ENCODE peak calls at places on chromosomes 7 and 10, in five cellular contexts. One of them, this sample, is unnamed.

GRCh38 chr7:111026806-111027205 is 64.1 kb upstream of the LRRN3 start:
- DNase-seq in GM23338: no peak
- DNase-seq in endodermal cell: no peak
- DNase-seq in OCI-LY7: no peak
- DNase-seq in A673: no peak
- DNase-seq in this sample: no peak

GRCh38 chr7:99409192-99409572 is 413 bp downstream of the BUD31 start:
- DNase-seq in GM23338: no peak
- DNase-seq in OCI-LY7: peak
- DNase-seq in endodermal cell: no peak
- DNase-seq in A673: no peak
- DNase-seq in this sample: no peak

GRCh38 chr10:128005858-128006257 is 99.0 kb downstream of the PTPRE start:
- DNase-seq in A673: no peak
- DNase-seq in OCI-LY7: no peak
- DNase-seq in GM23338: no peak
- DNase-seq in endodermal cell: no peak
- DNase-seq in this sample: no peak

GRCh38 chr7:92699560-92699959 is 109.4 kb upstream of the FAM133B start:
- DNase-seq in OCI-LY7: no peak
- DNase-seq in endodermal cell: no peak
- DNase-seq in GM23338: no peak
- DNase-seq in A673: no peak
- DNase-seq in this sample: no peak

GRCh38 chr10:2949948-2950354 is 117.4 kb upstream of the PFKP start:
- DNase-seq in OCI-LY7: no peak
- DNase-seq in endodermal cell: no peak
- DNase-seq in GM23338: no peak
- DNase-seq in A673: peak
- DNase-seq in this sample: no peak

GRCh38 chr10:1366811-1367425 is 310.7 kb downstream of the WDR37 start:
- DNase-seq in A673: no peak
- DNase-seq in GM23338: no peak
- DNase-seq in endodermal cell: no peak
- DNase-seq in OCI-LY7: no peak
- DNase-seq in this sample: peak

GRCh38 chr10:129846991-129847391 is 117.1 kb downstream of the EBF3 start:
- DNase-seq in GM23338: no peak
- DNase-seq in A673: no peak
- DNase-seq in endodermal cell: no peak
- DNase-seq in OCI-LY7: no peak
- DNase-seq in this sample: no peak

GRCh38 chr10:60731134-60731883 is 47.0 kb upstream of the CDK1 start:
- DNase-seq in OCI-LY7: no peak
- DNase-seq in endodermal cell: no peak
- DNase-seq in A673: no peak
- DNase-seq in GM23338: no peak
- DNase-seq in this sample: no peak

GRCh38 chr10:53893061-53893460 is 908.0 kb downstream of the PCDH15 start:
- DNase-seq in OCI-LY7: no peak
- DNase-seq in endodermal cell: no peak
- DNase-seq in A673: no peak
- DNase-seq in GM23338: no peak
- DNase-seq in this sample: no peak

GRCh38 chr10:89080660-89081059 is 90.1 kb downstream of the FAS start:
- DNase-seq in A673: no peak
- DNase-seq in GM23338: no peak
- DNase-seq in endodermal cell: no peak
- DNase-seq in OCI-LY7: no peak
- DNase-seq in this sample: no peak

GRCh38 chr10:101484154-101484748 is 103.8 kb downstream of the POLL start:
- DNase-seq in A673: peak
- DNase-seq in endodermal cell: no peak
- DNase-seq in GM23338: no peak
- DNase-seq in OCI-LY7: no peak
- DNase-seq in this sample: no peak

GRCh38 chr7:150327308-150327707 is 4.0 kb upstream of the ACTR3C start:
- DNase-seq in A673: no peak
- DNase-seq in OCI-LY7: no peak
- DNase-seq in GM23338: no peak
- DNase-seq in endodermal cell: no peak
- DNase-seq in this sample: no peak

GRCh38 chr7:125436220-125436619 is 506.6 kb upstream of the POT1 start:
- DNase-seq in OCI-LY7: no peak
- DNase-seq in GM23338: no peak
- DNase-seq in endodermal cell: no peak
- DNase-seq in A673: no peak
- DNase-seq in this sample: no peak

GRCh38 chr7:29224726-29225125 is 30.2 kb downstream of the CHN2 start:
- DNase-seq in A673: no peak
- DNase-seq in endodermal cell: no peak
- DNase-seq in GM23338: no peak
- DNase-seq in OCI-LY7: no peak
- DNase-seq in this sample: no peak

GRCh38 chr10:77531441-77532001 is 106.1 kb downstream of the KCNMA1 start:
- DNase-seq in endodermal cell: no peak
- DNase-seq in A673: peak
- DNase-seq in GM23338: no peak
- DNase-seq in OCI-LY7: no peak
- DNase-seq in this sample: no peak

GRCh38 chr7:117262546-117262945 is 60.3 kb downstream of the WNT2 start:
- DNase-seq in GM23338: no peak
- DNase-seq in OCI-LY7: no peak
- DNase-seq in A673: no peak
- DNase-seq in endodermal cell: no peak
- DNase-seq in this sample: no peak

GRCh38 chr10:122981066-122981464 is 864 bp downstream of the PSTK start:
- DNase-seq in GM23338: peak
- DNase-seq in endodermal cell: no peak
- DNase-seq in A673: peak
- DNase-seq in OCI-LY7: peak
- DNase-seq in this sample: no peak

GRCh38 chr7:90894122-90894521 is 298.0 kb downstream of the CDK14 start:
- DNase-seq in A673: no peak
- DNase-seq in GM23338: no peak
- DNase-seq in endodermal cell: no peak
- DNase-seq in OCI-LY7: no peak
- DNase-seq in this sample: no peak

GRCh38 chr7:157250605-157251228 is 86.1 kb upstream of the DNAJB6 start:
- DNase-seq in A673: peak
- DNase-seq in endodermal cell: peak
- DNase-seq in OCI-LY7: peak
- DNase-seq in GM23338: peak
- DNase-seq in this sample: no peak

GRCh38 chr10:13162013-13162364 is 631 bp downstream of the MCM10 start:
- DNase-seq in A673: no peak
- DNase-seq in GM23338: no peak
- DNase-seq in OCI-LY7: no peak
- DNase-seq in endodermal cell: no peak
- DNase-seq in this sample: no peak

GRCh38 chr7:126426652-126427051 is 826.1 kb downstream of the GRM8 start:
- DNase-seq in A673: no peak
- DNase-seq in GM23338: no peak
- DNase-seq in endodermal cell: no peak
- DNase-seq in OCI-LY7: no peak
- DNase-seq in this sample: no peak

GRCh38 chr10:131143425-131144165 is 167.9 kb downstream of the TCERG1L start:
- DNase-seq in A673: no peak
- DNase-seq in GM23338: no peak
- DNase-seq in OCI-LY7: no peak
- DNase-seq in endodermal cell: no peak
- DNase-seq in this sample: no peak

GRCh38 chr10:57849726-57850357 is 417.9 kb downstream of the IPMK start:
- DNase-seq in OCI-LY7: no peak
- DNase-seq in A673: peak
- DNase-seq in endodermal cell: no peak
- DNase-seq in GM23338: peak
- DNase-seq in this sample: no peak

GRCh38 chr7:32330602-32331001 is 159.6 kb downstream of the LSM5 start:
- DNase-seq in OCI-LY7: no peak
- DNase-seq in endodermal cell: no peak
- DNase-seq in GM23338: no peak
- DNase-seq in A673: no peak
- DNase-seq in this sample: peak

GRCh38 chr10:95814011-95814727 is 58.2 kb downstream of the ENTPD1 start:
- DNase-seq in OCI-LY7: no peak
- DNase-seq in endodermal cell: no peak
- DNase-seq in A673: peak
- DNase-seq in GM23338: peak
- DNase-seq in this sample: no peak

DNA sequence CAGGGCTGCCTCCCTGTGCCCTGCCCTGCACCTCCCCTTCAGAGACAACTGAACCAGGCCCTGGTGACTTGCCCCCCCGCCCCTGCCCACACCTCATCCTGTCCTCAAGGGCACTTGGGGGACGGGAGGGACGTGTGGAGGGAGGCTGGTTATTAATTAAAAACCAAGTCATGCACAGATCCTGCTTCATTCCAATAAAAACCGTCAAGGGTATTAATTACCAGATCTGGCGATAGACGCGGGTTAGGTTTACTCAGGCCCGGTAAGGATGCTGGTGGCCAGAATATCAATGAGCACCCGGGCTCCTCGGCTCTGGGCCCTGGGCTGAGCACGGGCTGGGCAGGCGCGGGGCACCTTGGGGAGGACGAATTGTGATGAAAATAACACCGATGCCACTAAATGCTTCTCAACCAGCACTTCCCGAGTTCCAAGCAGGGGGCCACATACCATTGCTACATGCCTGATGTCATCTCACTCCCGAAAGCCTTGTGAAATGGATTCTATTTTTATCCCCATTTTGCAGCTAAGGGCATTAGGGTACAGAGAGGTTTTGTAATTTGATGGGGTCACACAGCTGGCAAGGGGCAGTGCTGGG is 24.5 kb upstream of the GTF2IRD1 start:
- DNase-seq in A673: peak
- DNase-seq in OCI-LY7: no peak
- DNase-seq in endodermal cell: peak
- DNase-seq in GM23338: peak
- DNase-seq in this sample: no peak
- H3K27ac ChIP-seq in A673: no peak
- H3K27ac ChIP-seq in OCI-LY7: no peak
- H3K27ac ChIP-seq in endodermal cell: no peak
- H3K27ac ChIP-seq in GM23338: peak
- H3K27ac ChIP-seq in this sample: no peak

GRCh38 chr10:79404690-79405131 is 40.7 kb downstream of the ZCCHC24 start:
- DNase-seq in A673: no peak
- DNase-seq in endodermal cell: peak
- DNase-seq in GM23338: no peak
- DNase-seq in OCI-LY7: no peak
- DNase-seq in this sample: no peak

GRCh38 chr10:79402951-79403350 is 42.5 kb downstream of the ZCCHC24 start:
- DNase-seq in A673: no peak
- DNase-seq in endodermal cell: peak
- DNase-seq in GM23338: no peak
- DNase-seq in OCI-LY7: no peak
- DNase-seq in this sample: no peak

GRCh38 chr10:79405221-79405994 is 40.0 kb downstream of the ZCCHC24 start:
- DNase-seq in GM23338: no peak
- DNase-seq in OCI-LY7: no peak
- DNase-seq in endodermal cell: peak
- DNase-seq in A673: peak
- DNase-seq in this sample: no peak

GRCh38 chr10:79403441-79404230 is 41.8 kb downstream of the ZCCHC24 start:
- DNase-seq in GM23338: no peak
- DNase-seq in endodermal cell: peak
- DNase-seq in OCI-LY7: no peak
- DNase-seq in A673: no peak
- DNase-seq in this sample: no peak

DNA sequence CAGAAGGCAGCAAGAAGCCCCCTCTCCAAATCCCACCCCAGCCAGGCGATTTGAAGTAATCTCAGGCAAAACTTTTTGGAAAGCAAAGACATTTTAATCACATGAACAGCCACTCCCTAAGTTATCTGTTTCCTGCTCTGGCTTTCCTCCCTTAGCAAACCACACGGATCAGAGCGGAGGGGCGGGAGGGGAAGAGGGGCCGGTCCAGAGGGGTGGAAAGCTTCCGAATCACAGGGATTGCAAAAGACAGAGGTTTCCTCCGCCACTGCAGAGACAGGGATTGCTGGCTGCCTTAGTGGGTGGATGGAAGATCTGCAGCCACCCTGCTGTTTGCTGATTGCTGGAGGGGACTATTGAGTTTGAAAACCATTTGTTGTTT is 41.2 kb downstream of the ZCCHC24 start:
- DNase-seq in OCI-LY7: no peak
- DNase-seq in GM23338: peak
- DNase-seq in endodermal cell: peak
- DNase-seq in A673: peak
- DNase-seq in this sample: no peak
- H3K27ac ChIP-seq in OCI-LY7: no peak
- H3K27ac ChIP-seq in GM23338: no peak
- H3K27ac ChIP-seq in endodermal cell: peak
- H3K27ac ChIP-seq in A673: peak
- H3K27ac ChIP-seq in this sample: no peak

DNA sequence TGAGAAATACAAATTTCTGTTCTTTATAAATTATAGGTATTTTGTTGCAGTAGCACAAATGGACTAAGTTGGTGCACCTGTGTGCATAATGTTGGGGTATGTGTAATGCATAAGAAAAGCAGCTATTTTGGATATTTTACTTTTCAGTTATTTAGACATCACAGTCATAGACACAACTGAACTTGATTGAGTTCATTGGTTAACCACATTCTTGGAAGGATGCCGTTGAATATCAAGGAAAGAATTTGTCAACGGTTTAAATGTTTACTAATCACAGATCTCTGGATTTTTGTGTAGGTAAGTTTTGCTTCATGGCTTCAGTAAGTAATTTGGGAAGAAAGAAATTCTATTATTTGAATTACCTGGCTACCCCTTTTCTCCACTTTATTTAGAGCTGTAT is 4.1 kb downstream of the OTUD1 start:
- DNase-seq in GM23338: no peak
- DNase-seq in OCI-LY7: no peak
- DNase-seq in A673: no peak
- DNase-seq in endodermal cell: no peak
- DNase-seq in this sample: no peak
- H3K27ac ChIP-seq in GM23338: no peak
- H3K27ac ChIP-seq in OCI-LY7: no peak
- H3K27ac ChIP-seq in A673: peak
- H3K27ac ChIP-seq in endodermal cell: no peak
- H3K27ac ChIP-seq in this sample: no peak

DNA sequence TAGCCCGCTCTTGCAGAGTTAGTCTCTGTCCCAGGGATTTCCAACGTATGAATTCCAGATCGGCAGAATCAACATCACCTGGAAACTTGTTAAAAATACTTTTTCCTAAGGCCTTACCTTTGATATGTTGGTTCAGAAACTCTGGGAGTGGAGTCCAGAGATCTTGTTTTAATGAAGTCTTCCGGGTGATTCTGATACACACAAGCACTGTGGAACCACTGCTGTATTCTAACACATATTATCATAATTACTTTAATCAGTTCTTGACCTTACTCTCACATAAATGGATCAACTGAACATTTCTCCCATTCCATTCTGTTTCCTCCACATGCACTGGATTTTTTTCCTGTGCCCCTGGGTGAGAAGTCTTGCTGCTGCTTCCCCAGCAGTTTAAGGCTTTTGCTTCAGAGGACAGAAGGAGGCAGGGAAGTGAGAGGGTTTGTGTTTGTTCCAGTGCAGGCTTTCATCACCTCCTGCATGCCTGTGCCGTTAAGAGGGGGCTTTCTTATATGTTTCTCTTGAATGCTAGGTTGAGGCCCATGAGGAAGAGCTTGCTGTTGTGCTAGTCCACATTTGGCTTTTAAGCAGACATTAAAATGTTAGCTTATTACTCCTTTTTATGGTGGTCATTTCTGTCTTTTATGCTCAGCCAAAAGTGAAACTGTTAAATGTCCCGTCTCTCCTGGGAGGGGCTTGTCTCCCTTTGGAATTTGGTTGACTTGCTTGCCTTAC is 32.4 kb downstream of the CCSER2 start:
- DNase-seq in OCI-LY7: no peak
- DNase-seq in GM23338: peak
- DNase-seq in endodermal cell: no peak
- DNase-seq in A673: peak
- DNase-seq in this sample: no peak
- H3K27ac ChIP-seq in OCI-LY7: no peak
- H3K27ac ChIP-seq in GM23338: peak
- H3K27ac ChIP-seq in endodermal cell: no peak
- H3K27ac ChIP-seq in A673: no peak
- H3K27ac ChIP-seq in this sample: peak

This sample was measured in esophagus muscularis mucosa.